ENCODE peak calls at places on chromosomes 2 and 18, in eight cellular contexts. L, P, T, D, X, E, U and W are unnamed samples.

GRCh38 chr2:169673106-169673505 is 21.1 kb downstream of the CFAP210 start:
- DNase-seq in U (no peak), E (no peak), T (no peak), L (no peak), D (no peak), X (no peak), P (no peak), W (no peak)

GRCh38 chr2:98026927-98027522 is 31.3 kb upstream of the TMEM131 start:
- DNase-seq in L (peak), E (no peak), X (no peak), U (no peak), D (no peak), T (no peak), P (no peak), W (peak)

GRCh38 chr2:6914829-6915228 is 2.4 kb upstream of the RNF144A start:
- DNase-seq in T (peak), D (peak), P (no peak), E (no peak), L (no peak), X (no peak), U (no peak), W (no peak)

GRCh38 chr2:171798156-171798815 is 95.8 kb downstream of the SLC25A12 start:
- DNase-seq in E (no peak), T (peak), P (no peak), L (peak), U (peak), X (no peak), D (peak), W (no peak)

GRCh38 chr2:215277942-215278341 is 33.9 kb upstream of the ATIC start:
- DNase-seq in T (peak), U (no peak), D (peak), P (no peak), E (no peak), X (no peak), L (no peak), W (no peak)

GRCh38 chr2:111678651-111679050 is 205.3 kb downstream of the ANAPC1 start:
- DNase-seq in U (no peak), D (peak), P (no peak), X (no peak), E (no peak), T (no peak), L (no peak), W (no peak)

GRCh38 chr18:50879302-50880107 is 587 bp downstream of the ME2 start:
- DNase-seq in U (peak), E (no peak), D (peak), T (peak), L (peak), P (no peak), X (peak), W (peak)

GRCh38 chr2:229313591-229313990 is 42.5 kb upstream of the PID1 start:
- DNase-seq in X (no peak), E (peak), L (no peak), P (no peak), D (peak), U (no peak), T (peak), W (no peak)

GRCh38 chr2:203340791-203341487 is 12.7 kb downstream of the ABI2 start:
- DNase-seq in P (no peak), T (peak), L (no peak), D (peak), X (no peak), U (peak), E (peak), W (no peak)

GRCh38 chr2:201807452-201807980 is 1.2 kb downstream of the CDK15 start:
- DNase-seq in D (peak), T (peak), X (no peak), L (no peak), P (no peak), U (no peak), E (peak), W (no peak)

GRCh38 chr2:16069663-16069932 is 129.2 kb downstream of the MYCN start:
- DNase-seq in T (no peak), U (no peak), L (no peak), D (no peak), E (no peak), X (no peak), P (no peak), W (no peak)

GRCh38 chr2:152395132-152396024 is 60.4 kb downstream of the FMNL2 start:
- DNase-seq in L (no peak), T (peak), D (peak), X (no peak), U (no peak), E (peak), P (no peak), W (no peak)

GRCh38 chr2:88818381-88818780 is 126.9 kb downstream of the RPIA start:
- DNase-seq in P (no peak), U (peak), L (no peak), X (no peak), T (no peak), E (no peak), D (no peak), W (no peak)

GRCh38 chr2:60071427-60071826 is 482.0 kb downstream of the BCL11A start:
- DNase-seq in U (no peak), D (no peak), X (no peak), E (no peak), P (no peak), L (peak), T (no peak), W (no peak)

GRCh38 chr2:79011485-79011884 is 14.0 kb upstream of the REG3G start:
- DNase-seq in D (no peak), L (no peak), T (no peak), U (no peak), E (no peak), P (no peak), X (no peak), W (no peak)

GRCh38 chr2:182649316-182649715 is 66.7 kb upstream of the DNAJC10 start:
- DNase-seq in D (peak), X (peak), P (peak), L (peak), U (peak), E (peak), T (peak), W (peak)

GRCh38 chr18:376307-376706 is 108.5 kb upstream of the THOC1 start:
- DNase-seq in D (no peak), E (no peak), L (no peak), P (no peak), U (no peak), X (no peak), T (no peak), W (no peak)

GRCh38 chr2:21050164-21050563 is 6.3 kb upstream of the APOB start:
- DNase-seq in D (no peak), L (no peak), X (no peak), U (no peak), P (no peak), E (no peak), T (no peak), W (no peak)

GRCh38 chr18:9934274-9934673 is 20.5 kb downstream of the VAPA start:
- DNase-seq in D (no peak), P (no peak), E (no peak), X (no peak), T (no peak), U (no peak), L (no peak), W (no peak)

GRCh38 chr2:149313512-149313972 is 16.8 kb upstream of the LYPD6 start:
- DNase-seq in P (peak), T (peak), X (peak), U (peak), D (peak), E (no peak), L (peak), W (peak)

GRCh38 chr18:65750421-65751144 is at the start of gene CDH7:
- DNase-seq in P (peak), X (peak), T (no peak), E (no peak), U (no peak), L (no peak), D (no peak), W (no peak)

GRCh38 chr2:129849559-129850160 is 129.8 kb upstream of the RAB6C start:
- DNase-seq in U (peak), E (peak), P (peak), X (peak), T (peak), D (peak), L (peak), W (no peak)

GRCh38 chr2:15354596-15355359 is 206.4 kb downstream of the NBAS start:
- DNase-seq in L (no peak), T (peak), E (no peak), P (no peak), D (no peak), X (no peak), U (no peak), W (no peak)

GRCh38 chr2:217367464-217367863 is 507.6 kb upstream of the TNP1 start:
- DNase-seq in P (no peak), U (no peak), T (peak), L (no peak), E (no peak), D (peak), X (no peak), W (no peak)

GRCh38 chr2:96142217-96143113 is 2.8 kb downstream of the DUSP2 start:
- DNase-seq in X (no peak), E (no peak), L (no peak), U (no peak), D (no peak), P (no peak), T (no peak), W (no peak)

GRCh38 chr2:104412384-104412783 is 441.5 kb upstream of the POU3F3 start:
- DNase-seq in L (peak), U (no peak), T (no peak), P (peak), E (no peak), D (no peak), X (no peak), W (peak)

GRCh38 chr2:121355488-121355887 is 70.5 kb upstream of the TFCP2L1 start:
- DNase-seq in P (no peak), D (no peak), L (no peak), E (no peak), X (peak), U (no peak), T (no peak), W (no peak)

GRCh38 chr2:70328921-70329561 is 27.2 kb upstream of the FAM136A start:
- DNase-seq in U (peak), P (no peak), T (no peak), X (peak), L (no peak), D (no peak), E (no peak), W (no peak)

GRCh38 chr2:171814883-171815282 is 79.2 kb downstream of the SLC25A12 start:
- DNase-seq in U (no peak), P (no peak), X (no peak), T (no peak), E (no peak), D (no peak), L (no peak), W (no peak)

GRCh38 chr2:196291873-196292800 is 120.8 kb upstream of the STK17B start:
- DNase-seq in T (peak), L (no peak), E (no peak), P (no peak), U (no peak), X (no peak), D (no peak), W (no peak)

GRCh38 chr2:170088776-170089175 is 89.2 kb upstream of the MYO3B start:
- DNase-seq in T (no peak), X (no peak), E (no peak), D (no peak), U (no peak), L (no peak), P (peak), W (no peak)